ENCODE peak calls at places on chromosomes 1 and 21, in five cellular contexts. I, H, P, B and W are unnamed samples.

GRCh38 chr21:28148400-28149064 is 844.1 kb downstream of the LTN1 start:
- DNase-seq in B (peak), H (peak), I (no peak), P (no peak), W (no peak)

GRCh38 chr1:156656779-156657160 is 14.9 kb downstream of the BCAN start:
- DNase-seq in I (no peak), H (no peak), B (no peak), P (peak), W (no peak)

GRCh38 chr1:201126832-201127754 is at the start of gene ASCL5:
- DNase-seq in P (no peak), H (peak), B (no peak), I (no peak), W (no peak)

GRCh38 chr1:37765937-37766664 is 1.2 kb upstream of the EPHA10 start:
- DNase-seq in P (peak), H (no peak), B (no peak), I (no peak), W (no peak)

GRCh38 chr21:36203603-36203889 is 46.9 kb downstream of the DOP1B start:
- DNase-seq in B (peak), H (peak), P (peak), I (peak), W (peak)

GRCh38 chr1:176820292-176821056 is 344.0 kb downstream of the ASTN1 start:
- DNase-seq in P (no peak), H (no peak), I (peak), B (no peak), W (no peak)

GRCh38 chr1:55257958-55258357 is 42.8 kb upstream of the USP24 start:
- DNase-seq in P (no peak), B (no peak), H (no peak), I (no peak), W (no peak)

GRCh38 chr1:66294692-66295384 is 239.1 kb upstream of the SGIP1 start:
- DNase-seq in H (peak), I (peak), B (peak), P (no peak), W (peak)

GRCh38 chr1:25450894-25451293 is 20.2 kb downstream of the MACO1 start:
- DNase-seq in P (no peak), H (no peak), B (no peak), I (no peak), W (no peak)

GRCh38 chr1:76640092-76640491 is 227.2 kb upstream of the ST6GALNAC5 start:
- DNase-seq in H (peak), P (no peak), I (no peak), B (peak), W (peak)

GRCh38 chr1:65825736-65826135 is 33.0 kb downstream of the PDE4B start:
- DNase-seq in B (peak), I (no peak), H (peak), P (no peak), W (no peak)

GRCh38 chr1:85654066-85654782 is 54.0 kb downstream of the ZNHIT6 start:
- DNase-seq in I (no peak), P (no peak), B (peak), H (peak), W (peak)

GRCh38 chr1:36279110-36279788 is 26.9 kb upstream of the SH3D21 start:
- DNase-seq in I (no peak), B (peak), H (peak), P (no peak), W (no peak)

DNA sequence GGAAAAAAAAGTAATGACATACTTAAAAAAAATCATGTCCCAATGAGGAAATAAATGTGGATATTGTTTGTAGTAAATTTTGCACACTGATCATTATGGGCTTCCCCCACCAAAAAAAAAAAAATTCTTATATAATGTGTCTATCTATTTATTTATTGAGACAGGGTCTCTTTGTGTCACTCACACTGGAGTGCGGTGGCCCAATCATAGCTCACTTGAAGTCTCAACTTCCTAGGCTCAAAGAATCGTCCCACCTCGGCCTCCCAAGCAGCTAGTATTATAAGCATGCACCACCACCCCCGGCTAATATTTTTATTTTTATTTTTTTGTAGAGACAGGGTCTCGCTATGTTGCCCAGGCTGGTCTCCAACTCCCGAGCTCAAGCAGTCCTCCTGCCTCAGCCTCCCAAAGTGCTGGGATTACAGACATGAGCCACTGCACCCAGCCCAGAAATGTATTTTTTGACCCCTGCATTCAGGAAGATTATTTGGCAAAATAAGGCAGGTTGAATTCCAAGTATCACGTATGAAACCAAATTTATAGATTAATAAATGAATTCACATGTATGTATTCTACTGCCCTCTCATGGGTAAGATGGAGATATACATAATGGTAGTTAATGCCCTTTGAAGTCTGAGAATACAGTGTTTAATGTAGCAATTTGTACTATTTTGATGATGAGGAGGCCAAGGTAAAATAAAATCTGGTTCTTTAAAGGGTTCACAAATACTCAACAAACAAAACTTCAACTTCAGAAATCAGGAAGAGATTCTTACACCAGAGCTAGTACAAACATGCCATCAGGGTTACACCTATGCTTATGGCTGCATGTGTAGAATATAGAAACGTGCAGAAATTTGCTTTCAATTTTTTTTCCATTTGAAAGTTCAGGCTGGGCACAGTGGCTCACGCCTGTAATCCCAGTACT is 1.4 kb upstream of the DENND2C start:
- DNase-seq in P (no peak), H (peak), I (no peak), B (peak), W (no peak)
- TF ChIP-seq CTCF in P (no peak), H (peak), I (no peak), B (peak), W (peak)

DNA sequence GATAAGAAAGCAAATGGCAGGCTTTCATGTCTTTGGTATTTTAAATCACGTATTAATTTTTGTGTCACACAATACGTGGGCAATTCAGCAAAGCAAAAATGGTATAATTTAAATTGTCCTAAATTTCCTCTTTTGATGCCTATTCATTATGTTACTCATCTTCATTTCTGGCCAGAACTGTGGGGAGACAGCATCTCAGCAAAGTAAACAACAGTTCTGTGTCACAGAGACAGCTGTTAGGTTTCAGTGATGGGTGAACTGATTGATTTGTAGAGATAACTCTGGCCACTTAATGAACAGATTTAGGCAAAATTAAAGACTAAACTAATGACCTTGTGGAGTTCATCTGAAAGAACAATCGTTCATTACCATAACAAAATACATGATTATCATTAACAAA is 49.2 kb downstream of the FH start:
- DNase-seq in I (no peak), H (no peak), P (no peak), B (no peak), W (no peak)
- H3K4me3 ChIP-seq in I (no peak), H (no peak), P (no peak), B (no peak), W (no peak)

DNA sequence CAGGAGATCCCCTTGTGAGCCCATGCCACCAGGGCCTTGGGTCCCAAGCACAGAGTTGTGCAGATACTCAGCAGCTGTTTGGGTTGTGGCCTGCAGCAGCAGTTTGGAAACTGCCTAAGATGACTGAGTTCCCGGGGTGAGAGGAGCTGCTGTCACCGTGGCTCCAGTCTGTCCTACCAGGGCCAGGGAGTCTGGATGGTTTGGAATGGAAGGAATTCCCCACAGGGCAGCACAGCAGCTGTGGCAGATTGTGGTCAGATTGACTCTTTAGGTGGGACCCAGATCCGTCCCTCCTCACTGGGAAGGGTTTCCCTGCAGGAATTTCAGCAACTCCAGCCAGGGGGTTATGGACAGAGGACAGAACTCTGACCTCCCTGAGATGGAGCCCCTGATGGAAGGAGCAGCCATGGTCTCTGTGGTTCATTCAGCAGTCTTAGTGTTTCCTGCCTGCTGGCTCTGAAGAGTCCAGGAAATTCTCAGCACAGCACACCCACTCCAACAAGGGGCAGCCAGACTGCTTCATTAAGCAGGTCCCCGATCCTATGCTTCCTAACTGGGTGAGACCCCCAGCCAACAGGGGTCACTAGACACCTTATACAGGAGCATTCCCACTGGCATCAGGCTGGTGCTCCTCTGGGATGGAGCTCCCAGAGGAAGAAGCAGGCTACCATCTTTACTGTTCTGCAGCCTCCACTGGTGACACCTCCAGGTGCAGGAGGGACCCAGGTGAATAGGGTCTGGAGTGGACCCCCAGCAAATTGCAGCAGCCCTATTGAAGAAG is 51.5 kb upstream of the TNFSF4 start:
- DNase-seq in H (no peak), B (no peak), I (no peak), P (no peak), W (no peak)
- TF ChIP-seq CTCF in H (no peak), B (no peak), I (no peak), P (no peak), W (no peak)

DNA sequence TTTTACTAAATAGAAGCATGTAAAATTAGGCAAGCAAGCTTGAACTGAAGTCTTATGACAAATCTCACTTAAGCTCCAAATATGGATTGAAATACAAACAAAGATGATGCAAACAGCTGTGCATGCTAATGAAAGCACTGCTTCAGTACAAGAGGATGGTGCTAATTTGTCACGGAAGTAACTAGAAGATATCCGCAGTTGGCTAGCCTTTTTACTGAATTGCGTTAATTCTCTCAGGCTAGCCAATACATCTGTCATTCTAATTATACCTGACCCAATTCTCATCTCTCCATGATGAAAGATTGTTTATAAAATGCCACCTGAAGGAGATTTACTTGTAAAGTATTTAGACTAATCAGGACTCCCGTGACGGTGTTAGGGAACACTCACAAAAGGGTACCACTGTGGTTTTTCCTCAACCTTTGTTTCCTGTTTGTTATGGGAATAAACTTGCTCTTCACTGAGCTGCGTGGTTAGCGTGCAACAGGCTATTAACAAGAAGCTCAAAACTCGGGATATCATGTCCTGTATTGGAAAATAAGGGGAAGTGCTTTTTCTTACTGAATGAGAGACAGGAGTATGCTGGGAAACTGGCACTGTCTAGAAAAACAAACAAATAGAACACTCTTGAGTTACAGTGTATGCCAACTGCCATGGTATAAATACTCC is 162.5 kb downstream of the APP start:
- DNase-seq in P (no peak), H (no peak), I (no peak), B (no peak), W (no peak)
- H3K4me3 ChIP-seq in P (no peak), H (no peak), I (no peak), B (no peak), W (no peak)

DNA sequence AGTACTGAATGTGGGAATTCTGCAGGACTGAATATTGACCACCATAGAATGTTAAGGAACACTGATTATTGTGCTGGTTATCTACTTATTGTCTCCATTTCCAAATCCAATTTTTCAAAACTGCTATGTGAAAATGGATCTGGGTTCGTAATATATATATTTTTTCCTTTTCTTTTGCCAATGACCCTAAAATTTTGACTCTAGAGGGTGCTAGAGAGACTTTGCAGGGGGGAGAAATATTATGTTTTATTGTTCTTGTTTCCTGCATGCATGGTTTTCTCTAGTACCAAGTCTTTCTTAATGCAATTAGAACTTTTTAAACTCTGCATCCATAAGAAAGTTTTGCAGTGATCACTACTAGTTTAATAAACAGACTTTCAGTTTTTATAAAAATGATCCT is 1256.9 kb downstream of the BRINP3 start:
- DNase-seq in H (no peak), P (no peak), B (peak), I (no peak), W (no peak)
- TF ChIP-seq CTCF in H (peak), P (no peak), B (peak), I (peak), W (peak)

DNA sequence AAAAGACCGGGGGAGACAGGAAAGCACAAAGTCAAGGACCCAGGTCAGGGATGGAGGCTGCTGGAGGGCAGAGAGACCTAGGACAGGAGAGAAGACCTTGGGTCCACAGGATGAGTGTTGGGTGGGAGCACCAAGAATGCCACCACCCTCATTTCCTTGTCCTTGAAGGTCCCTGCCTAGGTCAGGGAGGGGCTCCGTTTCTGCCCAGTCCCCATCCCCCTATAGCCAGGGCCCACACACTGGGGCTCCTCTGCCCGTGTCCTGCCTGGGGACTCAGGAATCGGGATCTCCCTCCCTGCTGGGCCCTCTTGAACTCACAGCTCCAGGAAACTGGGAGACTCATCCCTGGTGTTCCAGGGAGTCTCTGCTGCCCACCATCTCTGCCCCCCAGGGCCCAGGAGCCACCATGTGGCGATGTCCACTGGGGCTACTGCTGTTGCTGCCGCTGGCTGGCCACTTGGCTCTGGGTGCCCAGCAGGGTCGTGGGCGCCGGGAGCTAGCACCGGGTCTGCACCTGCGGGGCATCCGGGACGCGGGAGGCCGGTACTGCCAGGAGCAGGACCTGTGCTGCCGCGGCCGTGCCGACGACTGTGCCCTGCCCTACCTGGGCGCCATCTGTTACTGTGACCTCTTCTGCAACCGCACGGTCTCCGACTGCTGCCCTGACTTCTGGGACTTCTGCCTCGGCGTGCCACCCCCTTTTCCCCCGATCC is 584 bp downstream of the TINAGL1 start:
- DNase-seq in P (peak), B (no peak), I (no peak), H (no peak), W (no peak)
- H3K4me3 ChIP-seq in P (peak), B (peak), I (peak), H (peak), W (peak)

GRCh38 chr1:205749826-205750682 is at the start of gene NUCKS1:
- DNase-seq in I (peak), P (peak), B (peak), H (peak), W (peak)
- TF ChIP-seq CTCF in I (peak), P (peak), B (no peak), H (peak), W (no peak)